ENCODE peak calls at places on chromosomes 3 and 15, in five cellular contexts. T is nephron progenitor cell, L is gastrocnemius medialis, M is A549, V is osteoblast. F is an unnamed sample.
A peak's percentile ranks its signal among the peaks of the same experiment; 100 is the strongest.

GRCh38 chr3:18349197-18349798 is 75.8 kb downstream of the SATB1 start:
- DNase-seq in T (no peak), L (no peak), M (no peak), V (no peak), F (no peak)

GRCh38 chr15:50355612-50355905 is 561 bp upstream of the GABPB1 start:
- DNase-seq in T (no peak), L (no peak), M (no peak), V (peak; percentile 26), F (no peak)

GRCh38 chr3:75140904-75141615 is 523.1 kb upstream of the FRG2C start:
- DNase-seq in T (no peak), L (no peak), M (peak; percentile 13), V (peak; percentile 43), F (no peak)

GRCh38 chr3:124845406-124845805 is 41.8 kb downstream of the ITGB5 start:
- DNase-seq in T (no peak), L (peak; percentile 23), M (peak; percentile 76), V (peak; percentile 94), F (no peak)

GRCh38 chr15:49718234-49718633 is 97.4 kb downstream of the DTWD1 start:
- DNase-seq in T (no peak), L (no peak), M (no peak), V (peak; percentile 84), F (no peak)

GRCh38 chr3:121834079-121834730 is 655 bp downstream of the IQCB1 start:
- DNase-seq in T (peak; percentile 17), L (no peak), M (no peak), V (peak; percentile 76), F (no peak)

GRCh38 chr3:42117175-42118008 is 26.2 kb downstream of the TRAK1 start:
- DNase-seq in T (no peak), L (peak; percentile 38), M (peak; percentile 29), V (no peak), F (no peak)

GRCh38 chr3:127049390-127049789 is 66.5 kb downstream of the PLXNA1 start:
- DNase-seq in T (no peak), L (no peak), M (peak; percentile 20), V (peak; percentile 41), F (no peak)

GRCh38 chr15:55897560-55898336 is 95.7 kb downstream of the NEDD4 start:
- DNase-seq in T (peak; percentile 65), L (peak; percentile 55), M (peak; percentile 91), V (peak; percentile 50), F (no peak)

GRCh38 chr3:33146791-33147445 is 33.1 kb downstream of the CRTAP start:
- DNase-seq in T (no peak), L (no peak), M (no peak), V (peak; percentile 72), F (no peak)

GRCh38 chr15:95259965-95260364 is 1028.6 kb downstream of the MCTP2 start:
- DNase-seq in T (no peak), L (no peak), M (no peak), V (no peak), F (no peak)

GRCh38 chr15:29934251-29934650 is 112.0 kb upstream of the TJP1 start:
- DNase-seq in T (no peak), L (no peak), M (peak; percentile 72), V (no peak), F (no peak)

GRCh38 chr15:101091080-101092017 is 160.5 kb downstream of the CHSY1 start:
- DNase-seq in T (peak; percentile 36), L (no peak), M (no peak), V (peak; percentile 95), F (no peak)

GRCh38 chr3:190375250-190375649 is 12.7 kb upstream of the CLDN16 start:
- DNase-seq in T (no peak), L (no peak), M (no peak), V (no peak), F (no peak)

GRCh38 chr3:9395570-9396300 is 1.7 kb upstream of the SETD5 start:
- DNase-seq in T (no peak), L (no peak), M (no peak), V (no peak), F (no peak)

GRCh38 chr3:110583373-110583935 is 488.2 kb upstream of the NECTIN3 start:
- DNase-seq in T (no peak), L (no peak), M (peak; percentile 65), V (peak; percentile 66), F (no peak)

GRCh38 chr15:46080018-46080417 is 445.2 kb downstream of the SQOR start:
- DNase-seq in T (peak; percentile 54), L (no peak), M (no peak), V (no peak), F (no peak)

GRCh38 chr3:42729404-42730145 is 27.0 kb upstream of the HHATL start:
- DNase-seq in T (no peak), L (peak; percentile 67), M (no peak), V (no peak), F (no peak)

GRCh38 chr3:66035763-66036477 is 2.8 kb downstream of the MAGI1 start:
- DNase-seq in T (no peak), L (no peak), M (no peak), V (no peak), F (no peak)

GRCh38 chr3:192281207-192281880 is 446.0 kb downstream of the FGF12 start:
- DNase-seq in T (no peak), L (no peak), M (no peak), V (no peak), F (no peak)

GRCh38 chr3:135752851-135753250 is 212.7 kb upstream of the PPP2R3A start:
- DNase-seq in T (peak; percentile 65), L (no peak), M (no peak), V (no peak), F (no peak)

GRCh38 chr3:120528163-120528562 is 68.0 kb upstream of the NDUFB4 start:
- DNase-seq in T (no peak), L (no peak), M (no peak), V (no peak), F (no peak)

GRCh38 chr3:120536642-120537041 is 59.5 kb upstream of the NDUFB4 start:
- DNase-seq in T (no peak), L (no peak), M (no peak), V (no peak), F (no peak)

GRCh38 chr3:120532969-120533368 is 63.2 kb upstream of the NDUFB4 start:
- DNase-seq in T (no peak), L (no peak), M (no peak), V (no peak), F (no peak)
- TF ChIP-seq CTCF in T (no peak), L (no peak), M (no peak), V (no peak), F (no peak)

DNA sequence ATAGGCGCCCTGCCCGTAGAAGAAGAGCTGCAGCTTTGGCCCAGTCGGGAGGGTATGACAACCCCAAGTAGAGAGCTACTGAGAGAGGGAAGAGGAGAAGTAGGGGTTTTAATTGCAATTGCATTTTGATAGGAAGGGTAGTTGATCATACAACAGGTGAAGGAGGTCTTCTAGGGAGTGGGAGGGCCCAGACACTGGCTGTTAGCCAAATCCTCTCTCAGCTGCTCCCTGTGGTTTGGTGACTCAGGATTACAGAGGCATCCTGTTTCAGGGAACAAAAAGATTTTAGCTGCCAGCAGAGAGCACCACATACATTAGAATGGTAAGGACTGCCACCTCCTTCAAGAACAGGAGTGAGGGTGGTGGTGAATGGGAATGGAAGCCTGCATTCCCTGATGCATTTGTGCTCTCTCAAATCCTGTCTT is 408.9 kb upstream of the THBS1 start:
- DNase-seq in T (peak; percentile 20), L (peak; percentile 6), M (peak; percentile 93), V (no peak), F (no peak)
- TF ChIP-seq CTCF in T (peak; percentile 16), L (peak; percentile 16), M (peak; percentile 66), V (peak; percentile 59), F (no peak)

GRCh38 chr3:60746043-60746638 is 505.1 kb downstream of the FHIT start:
- DNase-seq in T (no peak), L (no peak), M (no peak), V (no peak), F (no peak)

GRCh38 chr3:60746690-60747416 is 504.4 kb downstream of the FHIT start:
- DNase-seq in T (no peak), L (no peak), M (no peak), V (no peak), F (no peak)

GRCh38 chr3:60737633-60738399 is 513.4 kb downstream of the FHIT start:
- DNase-seq in T (no peak), L (no peak), M (no peak), V (no peak), F (no peak)

GRCh38 chr3:60743631-60744164 is 507.6 kb downstream of the FHIT start:
- DNase-seq in T (peak; percentile 7), L (no peak), M (no peak), V (peak; percentile 34), F (no peak)

DNA sequence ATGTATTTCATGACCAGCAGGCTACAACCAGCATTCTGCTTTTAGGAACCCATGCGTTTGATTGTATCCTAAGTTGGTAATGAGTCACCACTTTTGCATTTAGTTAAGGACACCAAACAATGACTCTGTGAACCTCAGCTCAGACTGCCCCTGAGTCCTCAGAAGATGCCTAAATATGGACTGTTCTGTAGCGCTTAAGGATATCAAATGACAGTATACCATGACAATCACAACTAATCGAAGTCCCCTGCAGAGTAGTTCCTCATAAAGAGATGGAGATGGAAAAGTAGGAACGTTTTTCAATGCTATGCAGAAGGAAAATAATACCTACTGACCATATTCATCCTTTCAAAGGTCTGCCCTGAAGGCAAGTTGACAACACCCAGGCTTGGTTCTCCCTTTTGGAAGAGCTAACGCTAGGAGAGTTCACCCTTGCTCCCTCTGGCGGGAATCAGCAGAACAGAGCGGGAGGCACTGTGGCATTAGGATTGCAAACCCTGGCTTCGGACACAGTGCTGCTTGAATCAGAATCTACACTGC is 508.6 kb downstream of the FHIT start:
- DNase-seq in T (peak; percentile 46), L (no peak), M (peak; percentile 9), V (peak; percentile 44), F (no peak)
- TF ChIP-seq CTCF in T (peak; percentile 55), L (no peak), M (no peak), V (peak; percentile 40), F (no peak)

GRCh38 chr3:64167868-64168267 is 57.4 kb downstream of the PRICKLE2 start:
- DNase-seq in T (no peak), L (no peak), M (no peak), V (no peak), F (no peak)

GRCh38 chr3:64163755-64164148 is 61.5 kb downstream of the PRICKLE2 start:
- DNase-seq in T (no peak), L (no peak), M (peak; percentile 51), V (peak; percentile 85), F (no peak)

GRCh38 chr3:64167346-64167745 is 57.9 kb downstream of the PRICKLE2 start:
- DNase-seq in T (no peak), L (no peak), M (no peak), V (no peak), F (no peak)

GRCh38 chr3:64164309-64164708 is 61.0 kb downstream of the PRICKLE2 start:
- DNase-seq in T (no peak), L (no peak), M (no peak), V (no peak), F (no peak)

DNA sequence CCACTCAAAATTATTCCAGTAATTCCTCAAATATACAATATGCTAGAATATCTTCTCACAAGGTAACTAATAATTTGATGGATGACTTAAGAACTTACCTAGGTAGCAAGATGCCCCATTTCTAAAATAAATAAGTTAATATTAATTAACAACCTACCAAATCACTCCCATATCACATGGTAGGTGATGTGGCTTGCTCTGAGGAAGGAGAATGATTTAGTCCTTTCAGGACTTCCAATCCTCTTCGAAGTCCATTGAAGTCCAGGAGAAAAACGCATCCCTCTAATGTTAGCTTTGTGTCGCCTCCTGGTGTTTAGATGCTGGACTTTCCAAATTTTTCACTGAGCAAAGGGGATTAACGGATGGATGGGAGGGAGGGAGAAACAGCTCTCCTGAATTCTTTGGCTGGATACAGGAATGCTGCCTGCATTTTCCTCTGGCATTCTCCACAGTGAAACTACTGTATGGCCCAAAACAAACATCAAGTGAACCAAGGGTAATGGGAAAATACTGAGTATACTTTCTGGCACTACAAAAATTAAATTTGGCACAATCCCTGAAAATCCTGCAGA is 58.6 kb downstream of the PRICKLE2 start:
- DNase-seq in T (no peak), L (no peak), M (peak; percentile 54), V (peak; percentile 34), F (no peak)
- TF ChIP-seq CTCF in T (no peak), L (no peak), M (peak; percentile 12), V (peak; percentile 50), F (no peak)

GRCh38 chr15:52254331-52254730 is 41.3 kb downstream of the MYO5C start:
- DNase-seq in T (no peak), L (no peak), M (peak; percentile 36), V (no peak), F (no peak)
- TF ChIP-seq CTCF in T (no peak), L (no peak), M (no peak), V (no peak), F (no peak)

F was measured in omental fat pad.